ENCODE peak calls at places on chromosomes 2 and 18, in six cellular contexts. One of them, this sample, is unnamed.

GRCh38 chr2:168611091-168611490 is 155.0 kb downstream of the CERS6 start:
- DNase-seq in astrocyte of the spinal cord: no peak
- DNase-seq in psoas muscle: no peak
- DNase-seq in NCI-H2029 treated with DMSO at 0.1 percent for 48 hours: no peak
- DNase-seq in fibroblast of lung: peak; percentile 51
- DNase-seq in stimulated activated CD8-positive, alpha-beta memory T cell treated with anti-CD3 and anti-CD28 coated beads, Interleukin-2, amount 100 ng/mL, for 1 hour: no peak
- DNase-seq in this sample: peak; percentile 54

GRCh38 chr2:64586883-64587481 is 62.9 kb downstream of the AFTPH start:
- DNase-seq in astrocyte of the spinal cord: peak; percentile 57
- DNase-seq in psoas muscle: no peak
- DNase-seq in NCI-H2029 treated with DMSO at 0.1 percent for 48 hours: no peak
- DNase-seq in fibroblast of lung: peak; percentile 54
- DNase-seq in stimulated activated CD8-positive, alpha-beta memory T cell treated with anti-CD3 and anti-CD28 coated beads, Interleukin-2, amount 100 ng/mL, for 1 hour: no peak
- DNase-seq in this sample: peak; percentile 68

GRCh38 chr2:227826563-227826962 is 12.9 kb downstream of the CCL20 start:
- DNase-seq in astrocyte of the spinal cord: no peak
- DNase-seq in psoas muscle: no peak
- DNase-seq in NCI-H2029 treated with DMSO at 0.1 percent for 48 hours: no peak
- DNase-seq in fibroblast of lung: no peak
- DNase-seq in stimulated activated CD8-positive, alpha-beta memory T cell treated with anti-CD3 and anti-CD28 coated beads, Interleukin-2, amount 100 ng/mL, for 1 hour: no peak
- DNase-seq in this sample: no peak

GRCh38 chr18:25321869-25322268 is 30.1 kb downstream of the ZNF521 start:
- DNase-seq in astrocyte of the spinal cord: no peak
- DNase-seq in psoas muscle: no peak
- DNase-seq in NCI-H2029 treated with DMSO at 0.1 percent for 48 hours: no peak
- DNase-seq in fibroblast of lung: no peak
- DNase-seq in stimulated activated CD8-positive, alpha-beta memory T cell treated with anti-CD3 and anti-CD28 coated beads, Interleukin-2, amount 100 ng/mL, for 1 hour: no peak
- DNase-seq in this sample: no peak

GRCh38 chr2:196783431-196784094 is 15.9 kb downstream of the GTF3C3 start:
- DNase-seq in astrocyte of the spinal cord: peak; percentile 47
- DNase-seq in psoas muscle: no peak
- DNase-seq in NCI-H2029 treated with DMSO at 0.1 percent for 48 hours: no peak
- DNase-seq in fibroblast of lung: peak; percentile 70
- DNase-seq in stimulated activated CD8-positive, alpha-beta memory T cell treated with anti-CD3 and anti-CD28 coated beads, Interleukin-2, amount 100 ng/mL, for 1 hour: no peak
- DNase-seq in this sample: peak; percentile 31

GRCh38 chr2:70103531-70104061 is 16.3 kb downstream of the PCBP1 start:
- DNase-seq in astrocyte of the spinal cord: no peak
- DNase-seq in psoas muscle: no peak
- DNase-seq in NCI-H2029 treated with DMSO at 0.1 percent for 48 hours: no peak
- DNase-seq in fibroblast of lung: no peak
- DNase-seq in stimulated activated CD8-positive, alpha-beta memory T cell treated with anti-CD3 and anti-CD28 coated beads, Interleukin-2, amount 100 ng/mL, for 1 hour: no peak
- DNase-seq in this sample: no peak

GRCh38 chr2:85710687-85711577 is 16.8 kb downstream of the GNLY start:
- DNase-seq in astrocyte of the spinal cord: no peak
- DNase-seq in psoas muscle: peak; percentile 60
- DNase-seq in NCI-H2029 treated with DMSO at 0.1 percent for 48 hours: peak; percentile 84
- DNase-seq in fibroblast of lung: peak; percentile 42
- DNase-seq in stimulated activated CD8-positive, alpha-beta memory T cell treated with anti-CD3 and anti-CD28 coated beads, Interleukin-2, amount 100 ng/mL, for 1 hour: no peak
- DNase-seq in this sample: peak; percentile 38

GRCh38 chr2:68737717-68738116 is 3.1 kb downstream of the ARHGAP25 start:
- DNase-seq in astrocyte of the spinal cord: no peak
- DNase-seq in psoas muscle: no peak
- DNase-seq in NCI-H2029 treated with DMSO at 0.1 percent for 48 hours: no peak
- DNase-seq in fibroblast of lung: no peak
- DNase-seq in stimulated activated CD8-positive, alpha-beta memory T cell treated with anti-CD3 and anti-CD28 coated beads, Interleukin-2, amount 100 ng/mL, for 1 hour: no peak
- DNase-seq in this sample: no peak

GRCh38 chr18:829432-829831 is 17.4 kb upstream of the YES1 start:
- DNase-seq in astrocyte of the spinal cord: no peak
- DNase-seq in psoas muscle: no peak
- DNase-seq in NCI-H2029 treated with DMSO at 0.1 percent for 48 hours: no peak
- DNase-seq in fibroblast of lung: no peak
- DNase-seq in stimulated activated CD8-positive, alpha-beta memory T cell treated with anti-CD3 and anti-CD28 coated beads, Interleukin-2, amount 100 ng/mL, for 1 hour: no peak
- DNase-seq in this sample: no peak

GRCh38 chr18:13112982-13113381 is 105.6 kb upstream of the LDLRAD4 start:
- DNase-seq in astrocyte of the spinal cord: peak; percentile 53
- DNase-seq in psoas muscle: peak; percentile 36
- DNase-seq in NCI-H2029 treated with DMSO at 0.1 percent for 48 hours: peak; percentile 6
- DNase-seq in fibroblast of lung: peak; percentile 66
- DNase-seq in stimulated activated CD8-positive, alpha-beta memory T cell treated with anti-CD3 and anti-CD28 coated beads, Interleukin-2, amount 100 ng/mL, for 1 hour: no peak
- DNase-seq in this sample: peak; percentile 87

GRCh38 chr18:79490593-79491551 is 95.1 kb downstream of the NFATC1 start:
- DNase-seq in astrocyte of the spinal cord: no peak
- DNase-seq in psoas muscle: peak; percentile 10
- DNase-seq in NCI-H2029 treated with DMSO at 0.1 percent for 48 hours: no peak
- DNase-seq in fibroblast of lung: no peak
- DNase-seq in stimulated activated CD8-positive, alpha-beta memory T cell treated with anti-CD3 and anti-CD28 coated beads, Interleukin-2, amount 100 ng/mL, for 1 hour: no peak
- DNase-seq in this sample: no peak

GRCh38 chr2:111117666-111118454 is 2.9 kb upstream of the BCL2L11 start:
- DNase-seq in astrocyte of the spinal cord: peak; percentile 85
- DNase-seq in psoas muscle: peak; percentile 41
- DNase-seq in NCI-H2029 treated with DMSO at 0.1 percent for 48 hours: no peak
- DNase-seq in fibroblast of lung: peak; percentile 78
- DNase-seq in stimulated activated CD8-positive, alpha-beta memory T cell treated with anti-CD3 and anti-CD28 coated beads, Interleukin-2, amount 100 ng/mL, for 1 hour: no peak
- DNase-seq in this sample: peak; percentile 81

GRCh38 chr2:150204449-150204848 is 283.0 kb downstream of the RND3 start:
- DNase-seq in astrocyte of the spinal cord: peak; percentile 18
- DNase-seq in psoas muscle: no peak
- DNase-seq in NCI-H2029 treated with DMSO at 0.1 percent for 48 hours: no peak
- DNase-seq in fibroblast of lung: peak; percentile 87
- DNase-seq in stimulated activated CD8-positive, alpha-beta memory T cell treated with anti-CD3 and anti-CD28 coated beads, Interleukin-2, amount 100 ng/mL, for 1 hour: no peak
- DNase-seq in this sample: peak; percentile 9

GRCh38 chr2:206274434-206275273 is at the start of gene ZDBF2:
- DNase-seq in astrocyte of the spinal cord: peak; percentile 63
- DNase-seq in psoas muscle: peak; percentile 48
- DNase-seq in NCI-H2029 treated with DMSO at 0.1 percent for 48 hours: no peak
- DNase-seq in fibroblast of lung: peak; percentile 75
- DNase-seq in stimulated activated CD8-positive, alpha-beta memory T cell treated with anti-CD3 and anti-CD28 coated beads, Interleukin-2, amount 100 ng/mL, for 1 hour: no peak
- DNase-seq in this sample: peak; percentile 80

GRCh38 chr18:32126538-32126937 is 34.9 kb downstream of the RNF138 start:
- DNase-seq in astrocyte of the spinal cord: no peak
- DNase-seq in psoas muscle: no peak
- DNase-seq in NCI-H2029 treated with DMSO at 0.1 percent for 48 hours: no peak
- DNase-seq in fibroblast of lung: no peak
- DNase-seq in stimulated activated CD8-positive, alpha-beta memory T cell treated with anti-CD3 and anti-CD28 coated beads, Interleukin-2, amount 100 ng/mL, for 1 hour: no peak
- DNase-seq in this sample: no peak

GRCh38 chr2:217742276-217742675 is 260.5 kb downstream of the TNS1 start:
- DNase-seq in astrocyte of the spinal cord: no peak
- DNase-seq in psoas muscle: no peak
- DNase-seq in NCI-H2029 treated with DMSO at 0.1 percent for 48 hours: no peak
- DNase-seq in fibroblast of lung: no peak
- DNase-seq in stimulated activated CD8-positive, alpha-beta memory T cell treated with anti-CD3 and anti-CD28 coated beads, Interleukin-2, amount 100 ng/mL, for 1 hour: no peak
- DNase-seq in this sample: peak; percentile 41

GRCh38 chr18:34870916-34871315 is 160.8 kb downstream of the DTNA start:
- DNase-seq in astrocyte of the spinal cord: no peak
- DNase-seq in psoas muscle: no peak
- DNase-seq in NCI-H2029 treated with DMSO at 0.1 percent for 48 hours: no peak
- DNase-seq in fibroblast of lung: no peak
- DNase-seq in stimulated activated CD8-positive, alpha-beta memory T cell treated with anti-CD3 and anti-CD28 coated beads, Interleukin-2, amount 100 ng/mL, for 1 hour: no peak
- DNase-seq in this sample: no peak

GRCh38 chr2:113105047-113105446 is 22.4 kb upstream of the IL1RN start:
- DNase-seq in astrocyte of the spinal cord: peak; percentile 48
- DNase-seq in psoas muscle: no peak
- DNase-seq in NCI-H2029 treated with DMSO at 0.1 percent for 48 hours: no peak
- DNase-seq in fibroblast of lung: peak; percentile 69
- DNase-seq in stimulated activated CD8-positive, alpha-beta memory T cell treated with anti-CD3 and anti-CD28 coated beads, Interleukin-2, amount 100 ng/mL, for 1 hour: no peak
- DNase-seq in this sample: peak; percentile 6

GRCh38 chr2:202627042-202627441 is 7.7 kb upstream of the FAM117B start:
- DNase-seq in astrocyte of the spinal cord: no peak
- DNase-seq in psoas muscle: no peak
- DNase-seq in NCI-H2029 treated with DMSO at 0.1 percent for 48 hours: no peak
- DNase-seq in fibroblast of lung: no peak
- DNase-seq in stimulated activated CD8-positive, alpha-beta memory T cell treated with anti-CD3 and anti-CD28 coated beads, Interleukin-2, amount 100 ng/mL, for 1 hour: no peak
- DNase-seq in this sample: no peak

GRCh38 chr2:59312967-59313943 is 1072.1 kb upstream of the FANCL start:
- DNase-seq in astrocyte of the spinal cord: no peak
- DNase-seq in psoas muscle: no peak
- DNase-seq in NCI-H2029 treated with DMSO at 0.1 percent for 48 hours: no peak
- DNase-seq in fibroblast of lung: no peak
- DNase-seq in stimulated activated CD8-positive, alpha-beta memory T cell treated with anti-CD3 and anti-CD28 coated beads, Interleukin-2, amount 100 ng/mL, for 1 hour: no peak
- DNase-seq in this sample: no peak

GRCh38 chr2:3647246-3647645 is 10.8 kb upstream of the ALLC start:
- DNase-seq in astrocyte of the spinal cord: no peak
- DNase-seq in psoas muscle: no peak
- DNase-seq in NCI-H2029 treated with DMSO at 0.1 percent for 48 hours: no peak
- DNase-seq in fibroblast of lung: no peak
- DNase-seq in stimulated activated CD8-positive, alpha-beta memory T cell treated with anti-CD3 and anti-CD28 coated beads, Interleukin-2, amount 100 ng/mL, for 1 hour: no peak
- DNase-seq in this sample: no peak

GRCh38 chr2:45533771-45534170 is 77.3 kb downstream of the SRBD1 start:
- DNase-seq in astrocyte of the spinal cord: peak; percentile 43
- DNase-seq in psoas muscle: no peak
- DNase-seq in NCI-H2029 treated with DMSO at 0.1 percent for 48 hours: no peak
- DNase-seq in fibroblast of lung: peak; percentile 12
- DNase-seq in stimulated activated CD8-positive, alpha-beta memory T cell treated with anti-CD3 and anti-CD28 coated beads, Interleukin-2, amount 100 ng/mL, for 1 hour: no peak
- DNase-seq in this sample: no peak

GRCh38 chr2:161814008-161814660 is 189.9 kb downstream of the SLC4A10 start:
- DNase-seq in astrocyte of the spinal cord: no peak
- DNase-seq in psoas muscle: no peak
- DNase-seq in NCI-H2029 treated with DMSO at 0.1 percent for 48 hours: no peak
- DNase-seq in fibroblast of lung: no peak
- DNase-seq in stimulated activated CD8-positive, alpha-beta memory T cell treated with anti-CD3 and anti-CD28 coated beads, Interleukin-2, amount 100 ng/mL, for 1 hour: no peak
- DNase-seq in this sample: no peak

GRCh38 chr2:170680172-170680913 is 34.8 kb upstream of the SP5 start:
- DNase-seq in astrocyte of the spinal cord: no peak
- DNase-seq in psoas muscle: no peak
- DNase-seq in NCI-H2029 treated with DMSO at 0.1 percent for 48 hours: no peak
- DNase-seq in fibroblast of lung: no peak
- DNase-seq in stimulated activated CD8-positive, alpha-beta memory T cell treated with anti-CD3 and anti-CD28 coated beads, Interleukin-2, amount 100 ng/mL, for 1 hour: no peak
- DNase-seq in this sample: no peak

GRCh38 chr2:178412047-178412446 is 38.9 kb downstream of the PRKRA start:
- DNase-seq in astrocyte of the spinal cord: no peak
- DNase-seq in psoas muscle: no peak
- DNase-seq in NCI-H2029 treated with DMSO at 0.1 percent for 48 hours: no peak
- DNase-seq in fibroblast of lung: no peak
- DNase-seq in stimulated activated CD8-positive, alpha-beta memory T cell treated with anti-CD3 and anti-CD28 coated beads, Interleukin-2, amount 100 ng/mL, for 1 hour: no peak
- DNase-seq in this sample: no peak

GRCh38 chr2:239227661-239228371 is 173.0 kb downstream of the HDAC4 start:
- DNase-seq in astrocyte of the spinal cord: no peak
- DNase-seq in psoas muscle: peak; percentile 73
- DNase-seq in NCI-H2029 treated with DMSO at 0.1 percent for 48 hours: no peak
- DNase-seq in fibroblast of lung: peak; percentile 54
- DNase-seq in stimulated activated CD8-positive, alpha-beta memory T cell treated with anti-CD3 and anti-CD28 coated beads, Interleukin-2, amount 100 ng/mL, for 1 hour: no peak
- DNase-seq in this sample: peak; percentile 42

GRCh38 chr18:70387018-70387417 is 98.2 kb downstream of the SOCS6 start:
- DNase-seq in astrocyte of the spinal cord: no peak
- DNase-seq in psoas muscle: no peak
- DNase-seq in NCI-H2029 treated with DMSO at 0.1 percent for 48 hours: no peak
- DNase-seq in fibroblast of lung: no peak
- DNase-seq in stimulated activated CD8-positive, alpha-beta memory T cell treated with anti-CD3 and anti-CD28 coated beads, Interleukin-2, amount 100 ng/mL, for 1 hour: no peak
- DNase-seq in this sample: no peak